ENCODE peak calls at places on chromosomes 1 and 21, in six cellular contexts. One of them, this sample, is unnamed.

GRCh38 chr1:11774753-11775152 is 12.8 kb downstream of the C1orf167 start:
- DNase-seq in glutamatergic neuron: no peak
- DNase-seq in esophagus squamous epithelium: no peak
- DNase-seq in K562: no peak
- DNase-seq in PC-9: no peak
- DNase-seq in choroid plexus epithelial cell: no peak
- DNase-seq in this sample: no peak

GRCh38 chr1:214548988-214549387 is 2.4 kb downstream of the PTPN14 start:
- DNase-seq in glutamatergic neuron: no peak
- DNase-seq in esophagus squamous epithelium: no peak
- DNase-seq in K562: no peak
- DNase-seq in PC-9: no peak
- DNase-seq in choroid plexus epithelial cell: peak
- DNase-seq in this sample: peak

GRCh38 chr1:173253046-173253445 is 45.9 kb upstream of the TNFSF4 start:
- DNase-seq in glutamatergic neuron: no peak
- DNase-seq in esophagus squamous epithelium: no peak
- DNase-seq in K562: no peak
- DNase-seq in PC-9: no peak
- DNase-seq in choroid plexus epithelial cell: peak
- DNase-seq in this sample: no peak

GRCh38 chr1:161196521-161197451 is 2.1 kb downstream of the ADAMTS4 start:
- DNase-seq in glutamatergic neuron: no peak
- DNase-seq in esophagus squamous epithelium: no peak
- DNase-seq in K562: no peak
- DNase-seq in PC-9: no peak
- DNase-seq in choroid plexus epithelial cell: peak
- DNase-seq in this sample: no peak

GRCh38 chr21:46585191-46585953 is 19.5 kb downstream of the S100B start:
- DNase-seq in glutamatergic neuron: no peak
- DNase-seq in esophagus squamous epithelium: no peak
- DNase-seq in K562: no peak
- DNase-seq in PC-9: no peak
- DNase-seq in choroid plexus epithelial cell: no peak
- DNase-seq in this sample: no peak

GRCh38 chr1:214002472-214002871 is 14.7 kb downstream of the PROX1 start:
- DNase-seq in glutamatergic neuron: no peak
- DNase-seq in esophagus squamous epithelium: no peak
- DNase-seq in K562: peak
- DNase-seq in PC-9: no peak
- DNase-seq in choroid plexus epithelial cell: peak
- DNase-seq in this sample: no peak

GRCh38 chr1:150642296-150642695 is 12.9 kb upstream of the ENSA start:
- DNase-seq in glutamatergic neuron: no peak
- DNase-seq in esophagus squamous epithelium: no peak
- DNase-seq in K562: no peak
- DNase-seq in PC-9: no peak
- DNase-seq in choroid plexus epithelial cell: no peak
- DNase-seq in this sample: no peak

GRCh38 chr1:26961826-26962225 is 1.6 kb upstream of the KDF1 start:
- DNase-seq in glutamatergic neuron: no peak
- DNase-seq in esophagus squamous epithelium: no peak
- DNase-seq in K562: no peak
- DNase-seq in PC-9: peak
- DNase-seq in choroid plexus epithelial cell: peak
- DNase-seq in this sample: no peak

GRCh38 chr1:228376651-228377631 is 29.7 kb downstream of the TRIM11 start:
- DNase-seq in glutamatergic neuron: no peak
- DNase-seq in esophagus squamous epithelium: no peak
- DNase-seq in K562: no peak
- DNase-seq in PC-9: no peak
- DNase-seq in choroid plexus epithelial cell: no peak
- DNase-seq in this sample: no peak

GRCh38 chr1:228542376-228542775 is 55.2 kb downstream of the RNF187 start:
- DNase-seq in glutamatergic neuron: no peak
- DNase-seq in esophagus squamous epithelium: no peak
- DNase-seq in K562: no peak
- DNase-seq in PC-9: no peak
- DNase-seq in choroid plexus epithelial cell: no peak
- DNase-seq in this sample: no peak

GRCh38 chr1:17192394-17193221 is 12.3 kb upstream of the PADI1 start:
- DNase-seq in glutamatergic neuron: no peak
- DNase-seq in esophagus squamous epithelium: no peak
- DNase-seq in K562: no peak
- DNase-seq in PC-9: no peak
- DNase-seq in choroid plexus epithelial cell: peak
- DNase-seq in this sample: no peak

GRCh38 chr1:192100686-192101468 is 57.4 kb upstream of the RGS18 start:
- DNase-seq in glutamatergic neuron: no peak
- DNase-seq in esophagus squamous epithelium: no peak
- DNase-seq in K562: no peak
- DNase-seq in PC-9: peak
- DNase-seq in choroid plexus epithelial cell: no peak
- DNase-seq in this sample: no peak

GRCh38 chr1:27598288-27598687 is 5.7 kb downstream of the AHDC1 start:
- DNase-seq in glutamatergic neuron: peak
- DNase-seq in esophagus squamous epithelium: no peak
- DNase-seq in K562: no peak
- DNase-seq in PC-9: no peak
- DNase-seq in choroid plexus epithelial cell: peak
- DNase-seq in this sample: no peak

GRCh38 chr1:86687595-86687994 is 16.8 kb upstream of the SH3GLB1 start:
- DNase-seq in glutamatergic neuron: no peak
- DNase-seq in esophagus squamous epithelium: no peak
- DNase-seq in K562: no peak
- DNase-seq in PC-9: no peak
- DNase-seq in choroid plexus epithelial cell: peak
- DNase-seq in this sample: no peak

GRCh38 chr1:40803902-40804301 is 20.3 kb downstream of the KCNQ4 start:
- DNase-seq in glutamatergic neuron: no peak
- DNase-seq in esophagus squamous epithelium: no peak
- DNase-seq in K562: peak
- DNase-seq in PC-9: no peak
- DNase-seq in choroid plexus epithelial cell: no peak
- DNase-seq in this sample: no peak

GRCh38 chr1:42937141-42937696 is 21.4 kb downstream of the SLC2A1 start:
- DNase-seq in glutamatergic neuron: no peak
- DNase-seq in esophagus squamous epithelium: no peak
- DNase-seq in K562: no peak
- DNase-seq in PC-9: peak
- DNase-seq in choroid plexus epithelial cell: peak
- DNase-seq in this sample: peak

GRCh38 chr1:150976879-150977694 is 2.5 kb upstream of the CERS2 start:
- DNase-seq in glutamatergic neuron: no peak
- DNase-seq in esophagus squamous epithelium: peak
- DNase-seq in K562: peak
- DNase-seq in PC-9: peak
- DNase-seq in choroid plexus epithelial cell: no peak
- DNase-seq in this sample: peak

GRCh38 chr21:42039911-42040351 is 29.8 kb upstream of the ZBTB21 start:
- DNase-seq in glutamatergic neuron: no peak
- DNase-seq in esophagus squamous epithelium: no peak
- DNase-seq in K562: no peak
- DNase-seq in PC-9: no peak
- DNase-seq in choroid plexus epithelial cell: peak
- DNase-seq in this sample: no peak

GRCh38 chr21:37006243-37006520 is 320 bp upstream of the RIPPLY3 start:
- DNase-seq in glutamatergic neuron: no peak
- DNase-seq in esophagus squamous epithelium: no peak
- DNase-seq in K562: no peak
- DNase-seq in PC-9: no peak
- DNase-seq in choroid plexus epithelial cell: no peak
- DNase-seq in this sample: no peak

GRCh38 chr1:239123243-239123642 is 263.1 kb upstream of the CHRM3 start:
- DNase-seq in glutamatergic neuron: no peak
- DNase-seq in esophagus squamous epithelium: no peak
- DNase-seq in K562: no peak
- DNase-seq in PC-9: no peak
- DNase-seq in choroid plexus epithelial cell: no peak
- DNase-seq in this sample: no peak

GRCh38 chr1:220732137-220732536 is 16.0 kb upstream of the MTARC2 start:
- DNase-seq in glutamatergic neuron: no peak
- DNase-seq in esophagus squamous epithelium: no peak
- DNase-seq in K562: no peak
- DNase-seq in PC-9: no peak
- DNase-seq in choroid plexus epithelial cell: no peak
- DNase-seq in this sample: no peak

GRCh38 chr1:63698001-63698838 is 75.6 kb upstream of the ROR1 start:
- DNase-seq in glutamatergic neuron: no peak
- DNase-seq in esophagus squamous epithelium: no peak
- DNase-seq in K562: no peak
- DNase-seq in PC-9: no peak
- DNase-seq in choroid plexus epithelial cell: no peak
- DNase-seq in this sample: peak

GRCh38 chr1:54304518-54304917 is 101.7 kb downstream of the SSBP3 start:
- DNase-seq in glutamatergic neuron: no peak
- DNase-seq in esophagus squamous epithelium: no peak
- DNase-seq in K562: no peak
- DNase-seq in PC-9: no peak
- DNase-seq in choroid plexus epithelial cell: no peak
- DNase-seq in this sample: no peak

GRCh38 chr1:15254521-15254920 is 7.5 kb downstream of the FHAD1 start:
- DNase-seq in glutamatergic neuron: no peak
- DNase-seq in esophagus squamous epithelium: no peak
- DNase-seq in K562: no peak
- DNase-seq in PC-9: no peak
- DNase-seq in choroid plexus epithelial cell: no peak
- DNase-seq in this sample: no peak

GRCh38 chr1:60899464-60899863 is 182.9 kb upstream of the NFIA start:
- DNase-seq in glutamatergic neuron: no peak
- DNase-seq in esophagus squamous epithelium: no peak
- DNase-seq in K562: no peak
- DNase-seq in PC-9: no peak
- DNase-seq in choroid plexus epithelial cell: no peak
- DNase-seq in this sample: no peak
- TF ChIP-seq CTCF in glutamatergic neuron: no peak
- TF ChIP-seq CTCF in esophagus squamous epithelium: no peak
- TF ChIP-seq CTCF in K562: no peak
- TF ChIP-seq CTCF in PC-9: no peak
- TF ChIP-seq CTCF in choroid plexus epithelial cell: no peak
- TF ChIP-seq CTCF in this sample: no peak

DNA sequence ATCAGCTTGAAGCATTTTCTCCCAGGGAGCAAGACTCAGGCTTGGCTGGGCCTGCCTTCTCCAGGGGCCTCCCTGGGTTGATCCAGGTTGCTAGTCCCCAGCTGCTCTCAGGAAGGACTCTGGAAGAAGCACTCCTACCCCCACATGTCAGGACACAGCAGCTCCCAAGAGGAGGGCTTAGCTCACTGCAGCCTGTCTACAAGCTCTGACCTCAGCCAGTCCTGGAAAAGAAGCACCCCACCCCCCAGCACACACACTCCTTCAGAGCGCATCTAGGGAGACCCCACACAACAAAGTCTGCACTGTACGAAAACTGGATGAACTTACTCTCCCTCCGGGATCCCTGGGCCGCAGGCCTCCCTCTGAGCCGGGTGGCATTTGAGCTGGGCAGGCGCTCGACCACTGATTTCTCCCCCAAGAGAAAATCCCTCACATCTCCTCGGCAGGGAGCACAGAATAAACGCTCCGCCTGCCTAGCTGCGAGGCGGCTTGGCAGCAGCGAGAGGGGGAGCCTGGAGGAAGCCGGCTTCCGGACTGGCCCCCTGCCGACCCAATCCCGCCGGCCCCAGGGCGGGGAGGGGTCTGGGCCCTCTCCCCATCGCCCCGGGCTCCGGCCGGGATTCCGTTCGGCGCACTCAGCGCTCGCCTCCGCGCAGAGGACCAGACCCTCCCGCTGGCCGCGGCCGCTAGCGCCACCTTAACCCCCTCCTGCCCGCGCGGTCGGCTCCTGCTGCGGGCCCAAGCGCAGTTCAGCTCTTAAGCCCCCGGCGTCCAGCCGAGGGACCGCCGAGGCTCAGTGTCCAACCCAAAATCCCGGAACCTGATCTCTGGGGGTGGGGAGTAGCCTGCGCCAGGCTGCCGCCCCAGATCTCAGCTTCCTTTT is at the start of gene KCNA2:
- DNase-seq in glutamatergic neuron: peak
- DNase-seq in esophagus squamous epithelium: no peak
- DNase-seq in K562: no peak
- DNase-seq in PC-9: no peak
- DNase-seq in choroid plexus epithelial cell: peak
- DNase-seq in this sample: no peak
- TF ChIP-seq CTCF in glutamatergic neuron: peak
- TF ChIP-seq CTCF in esophagus squamous epithelium: no peak
- TF ChIP-seq CTCF in K562: no peak
- TF ChIP-seq CTCF in PC-9: no peak
- TF ChIP-seq CTCF in choroid plexus epithelial cell: no peak
- TF ChIP-seq CTCF in this sample: no peak

GRCh38 chr1:2786329-2787162 is 14.9 kb downstream of the TTC34 start:
- DNase-seq in glutamatergic neuron: peak
- DNase-seq in esophagus squamous epithelium: no peak
- DNase-seq in K562: peak
- DNase-seq in PC-9: no peak
- DNase-seq in choroid plexus epithelial cell: no peak
- DNase-seq in this sample: peak

GRCh38 chr1:2789164-2789985 is 12.1 kb downstream of the TTC34 start:
- DNase-seq in glutamatergic neuron: no peak
- DNase-seq in esophagus squamous epithelium: no peak
- DNase-seq in K562: no peak
- DNase-seq in PC-9: no peak
- DNase-seq in choroid plexus epithelial cell: no peak
- DNase-seq in this sample: no peak

GRCh38 chr1:2785631-2786328 is 15.7 kb downstream of the TTC34 start:
- DNase-seq in glutamatergic neuron: no peak
- DNase-seq in esophagus squamous epithelium: no peak
- DNase-seq in K562: no peak
- DNase-seq in PC-9: no peak
- DNase-seq in choroid plexus epithelial cell: no peak
- DNase-seq in this sample: no peak

GRCh38 chr1:2788506-2789163 is 12.9 kb downstream of the TTC34 start:
- DNase-seq in glutamatergic neuron: no peak
- DNase-seq in esophagus squamous epithelium: no peak
- DNase-seq in K562: no peak
- DNase-seq in PC-9: no peak
- DNase-seq in choroid plexus epithelial cell: no peak
- DNase-seq in this sample: no peak

GRCh38 chr1:2787163-2787911 is 14.2 kb downstream of the TTC34 start:
- DNase-seq in glutamatergic neuron: no peak
- DNase-seq in esophagus squamous epithelium: no peak
- DNase-seq in K562: no peak
- DNase-seq in PC-9: no peak
- DNase-seq in choroid plexus epithelial cell: no peak
- DNase-seq in this sample: no peak
- TF ChIP-seq CTCF in glutamatergic neuron: no peak
- TF ChIP-seq CTCF in esophagus squamous epithelium: no peak
- TF ChIP-seq CTCF in K562: peak
- TF ChIP-seq CTCF in PC-9: no peak
- TF ChIP-seq CTCF in choroid plexus epithelial cell: no peak
- TF ChIP-seq CTCF in this sample: no peak

GRCh38 chr1:8191474-8191873 is 126.4 kb upstream of the SLC45A1 start:
- DNase-seq in glutamatergic neuron: no peak
- DNase-seq in esophagus squamous epithelium: no peak
- DNase-seq in K562: no peak
- DNase-seq in PC-9: no peak
- DNase-seq in choroid plexus epithelial cell: no peak
- DNase-seq in this sample: no peak
- TF ChIP-seq CTCF in glutamatergic neuron: no peak
- TF ChIP-seq CTCF in esophagus squamous epithelium: no peak
- TF ChIP-seq CTCF in K562: no peak
- TF ChIP-seq CTCF in PC-9: no peak
- TF ChIP-seq CTCF in choroid plexus epithelial cell: no peak
- TF ChIP-seq CTCF in this sample: no peak

This sample was measured in Calu3.